ENCODE peak calls at places on chromosome 10, in eight cellular contexts. One of them, this sample, is unnamed.

GRCh38 chr10:70880077-70880534 is 8.3 kb downstream of the PCBD1 start:
- DNase-seq in Right ventricle myocardium superior: peak
- DNase-seq in T47D: peak
- DNase-seq in NCI-H69: peak
- DNase-seq in T follicular helper cell: peak
- DNase-seq in stimulated activated CD8-positive, alpha-beta memory T cell treated with anti-CD3 and anti-CD28 coated beads, Interleukin-12 subunit alpha, Interleukin-12 subunit beta, amount 100 ng/mL, for 1 hour: peak
- DNase-seq in right atrium auricular region: peak
- DNase-seq in GM13977: peak
- DNase-seq in this sample: no peak

GRCh38 chr10:7411671-7412481 is 1.0 kb upstream of the SFMBT2 start:
- DNase-seq in Right ventricle myocardium superior: peak
- DNase-seq in T47D: no peak
- DNase-seq in NCI-H69: no peak
- DNase-seq in T follicular helper cell: no peak
- DNase-seq in stimulated activated CD8-positive, alpha-beta memory T cell treated with anti-CD3 and anti-CD28 coated beads, Interleukin-12 subunit alpha, Interleukin-12 subunit beta, amount 100 ng/mL, for 1 hour: no peak
- DNase-seq in right atrium auricular region: no peak
- DNase-seq in GM13977: no peak
- DNase-seq in this sample: no peak

GRCh38 chr10:12381536-12382156 is 32.3 kb downstream of the CAMK1D start:
- DNase-seq in Right ventricle myocardium superior: no peak
- DNase-seq in T47D: no peak
- DNase-seq in NCI-H69: peak
- DNase-seq in T follicular helper cell: no peak
- DNase-seq in stimulated activated CD8-positive, alpha-beta memory T cell treated with anti-CD3 and anti-CD28 coated beads, Interleukin-12 subunit alpha, Interleukin-12 subunit beta, amount 100 ng/mL, for 1 hour: no peak
- DNase-seq in right atrium auricular region: no peak
- DNase-seq in GM13977: no peak
- DNase-seq in this sample: no peak

GRCh38 chr10:122494833-122495232 is 33.5 kb downstream of the HTRA1 start:
- DNase-seq in Right ventricle myocardium superior: peak
- DNase-seq in T47D: no peak
- DNase-seq in NCI-H69: no peak
- DNase-seq in T follicular helper cell: no peak
- DNase-seq in stimulated activated CD8-positive, alpha-beta memory T cell treated with anti-CD3 and anti-CD28 coated beads, Interleukin-12 subunit alpha, Interleukin-12 subunit beta, amount 100 ng/mL, for 1 hour: no peak
- DNase-seq in right atrium auricular region: peak
- DNase-seq in GM13977: no peak
- DNase-seq in this sample: peak

GRCh38 chr10:17353568-17353967 is 100.8 kb downstream of the ST8SIA6 start:
- DNase-seq in Right ventricle myocardium superior: no peak
- DNase-seq in T47D: no peak
- DNase-seq in NCI-H69: no peak
- DNase-seq in T follicular helper cell: no peak
- DNase-seq in stimulated activated CD8-positive, alpha-beta memory T cell treated with anti-CD3 and anti-CD28 coated beads, Interleukin-12 subunit alpha, Interleukin-12 subunit beta, amount 100 ng/mL, for 1 hour: no peak
- DNase-seq in right atrium auricular region: no peak
- DNase-seq in GM13977: no peak
- DNase-seq in this sample: no peak

GRCh38 chr10:132688580-132689420 is 97.1 kb downstream of the NKX6-2 start:
- DNase-seq in Right ventricle myocardium superior: peak
- DNase-seq in T47D: no peak
- DNase-seq in NCI-H69: no peak
- DNase-seq in T follicular helper cell: no peak
- DNase-seq in stimulated activated CD8-positive, alpha-beta memory T cell treated with anti-CD3 and anti-CD28 coated beads, Interleukin-12 subunit alpha, Interleukin-12 subunit beta, amount 100 ng/mL, for 1 hour: no peak
- DNase-seq in right atrium auricular region: no peak
- DNase-seq in GM13977: no peak
- DNase-seq in this sample: no peak

GRCh38 chr10:22624289-22624738 is 90.1 kb downstream of the PIP4K2A start:
- DNase-seq in Right ventricle myocardium superior: no peak
- DNase-seq in T47D: peak
- DNase-seq in NCI-H69: peak
- DNase-seq in T follicular helper cell: no peak
- DNase-seq in stimulated activated CD8-positive, alpha-beta memory T cell treated with anti-CD3 and anti-CD28 coated beads, Interleukin-12 subunit alpha, Interleukin-12 subunit beta, amount 100 ng/mL, for 1 hour: no peak
- DNase-seq in right atrium auricular region: no peak
- DNase-seq in GM13977: no peak
- DNase-seq in this sample: no peak

GRCh38 chr10:110141185-110141584 is 66.2 kb upstream of the MXI1 start:
- DNase-seq in Right ventricle myocardium superior: no peak
- DNase-seq in T47D: no peak
- DNase-seq in NCI-H69: no peak
- DNase-seq in T follicular helper cell: no peak
- DNase-seq in stimulated activated CD8-positive, alpha-beta memory T cell treated with anti-CD3 and anti-CD28 coated beads, Interleukin-12 subunit alpha, Interleukin-12 subunit beta, amount 100 ng/mL, for 1 hour: no peak
- DNase-seq in right atrium auricular region: no peak
- DNase-seq in GM13977: no peak
- DNase-seq in this sample: no peak

GRCh38 chr10:68221196-68221595 is 10.7 kb downstream of the ATOH7 start:
- DNase-seq in Right ventricle myocardium superior: no peak
- DNase-seq in T47D: no peak
- DNase-seq in NCI-H69: no peak
- DNase-seq in T follicular helper cell: no peak
- DNase-seq in stimulated activated CD8-positive, alpha-beta memory T cell treated with anti-CD3 and anti-CD28 coated beads, Interleukin-12 subunit alpha, Interleukin-12 subunit beta, amount 100 ng/mL, for 1 hour: no peak
- DNase-seq in right atrium auricular region: no peak
- DNase-seq in GM13977: no peak
- DNase-seq in this sample: no peak

GRCh38 chr10:17561131-17561530 is 56.0 kb downstream of the HACD1 start:
- DNase-seq in Right ventricle myocardium superior: no peak
- DNase-seq in T47D: no peak
- DNase-seq in NCI-H69: no peak
- DNase-seq in T follicular helper cell: no peak
- DNase-seq in stimulated activated CD8-positive, alpha-beta memory T cell treated with anti-CD3 and anti-CD28 coated beads, Interleukin-12 subunit alpha, Interleukin-12 subunit beta, amount 100 ng/mL, for 1 hour: no peak
- DNase-seq in right atrium auricular region: no peak
- DNase-seq in GM13977: no peak
- DNase-seq in this sample: no peak

GRCh38 chr10:33534455-33534854 is 200.0 kb upstream of the NRP1 start:
- DNase-seq in Right ventricle myocardium superior: no peak
- DNase-seq in T47D: peak
- DNase-seq in NCI-H69: no peak
- DNase-seq in T follicular helper cell: no peak
- DNase-seq in stimulated activated CD8-positive, alpha-beta memory T cell treated with anti-CD3 and anti-CD28 coated beads, Interleukin-12 subunit alpha, Interleukin-12 subunit beta, amount 100 ng/mL, for 1 hour: no peak
- DNase-seq in right atrium auricular region: no peak
- DNase-seq in GM13977: no peak
- DNase-seq in this sample: no peak

This sample was measured in osteocyte.